ENCODE peak calls at places on chromosomes 11 and 22, in six cellular contexts. R is foreskin fibroblast; U is upper lobe of right lung; J is pancreas; A is cardiac muscle cell; H is CD8-positive, alpha-beta T cell. X is an unnamed sample.

GRCh38 chr22:36374603-36375024 is 13.2 kb downstream of the MYH9 start:
- DNase-seq in R (peak), J (no peak), H (no peak), A (peak), U (no peak), X (peak)

GRCh38 chr11:1908579-1908978 is 10.9 kb upstream of the TNNT3 start:
- DNase-seq in A (peak), U (no peak), R (no peak), H (no peak), J (no peak), X (no peak)

GRCh38 chr22:50444663-50445062 is 30.2 kb downstream of the SBF1 start:
- DNase-seq in U (no peak), J (no peak), H (no peak), R (peak), A (peak), X (no peak)

GRCh38 chr22:40855104-40855959 is 1.1 kb downstream of the ST13 start:
- DNase-seq in A (peak), R (no peak), H (no peak), J (no peak), U (no peak), X (no peak)

GRCh38 chr11:6647282-6647679 is 8.3 kb downstream of the DCHS1 start:
- DNase-seq in R (peak), U (no peak), H (no peak), J (no peak), A (peak), X (no peak)

GRCh38 chr22:31488988-31489617 is 539 bp downstream of the EIF4ENIF1 start:
- DNase-seq in U (peak), H (peak), J (peak), R (peak), A (peak), X (peak)

GRCh38 chr22:36087784-36088183 is 59.2 kb upstream of the RBFOX2 start:
- DNase-seq in H (no peak), R (no peak), A (no peak), J (no peak), U (no peak), X (no peak)

GRCh38 chr11:90218606-90219005 is 4.2 kb downstream of the CHORDC1 start:
- DNase-seq in R (no peak), U (peak), J (no peak), A (no peak), H (no peak), X (no peak)

GRCh38 chr22:17726561-17727243 is 47.6 kb downstream of the BID start:
- DNase-seq in R (no peak), A (no peak), U (no peak), J (no peak), H (no peak), X (no peak)

GRCh38 chr11:66325140-66325754 is 8.4 kb upstream of the CD248 start:
- DNase-seq in U (no peak), J (no peak), H (no peak), A (no peak), R (no peak), X (no peak)

GRCh38 chr11:101127699-101128570 is 1.7 kb downstream of the PGR start:
- DNase-seq in J (peak), R (no peak), A (no peak), U (peak), H (no peak), X (peak)

GRCh38 chr11:123062892-123063395 is 1.0 kb upstream of the HSPA8 start:
- DNase-seq in J (no peak), A (peak), R (no peak), U (no peak), H (no peak), X (no peak)

GRCh38 chr22:46436595-46437163 is 100.7 kb downstream of the CELSR1 start:
- DNase-seq in U (no peak), R (peak), H (no peak), A (peak), J (no peak), X (no peak)

GRCh38 chr11:128802358-128802981 is 64.6 kb downstream of the KCNJ1 start:
- DNase-seq in R (no peak), U (no peak), A (peak), H (no peak), J (no peak), X (no peak)

GRCh38 chr22:48090332-48090672 is 1327.9 kb downstream of the TBC1D22A start:
- DNase-seq in R (no peak), H (no peak), A (no peak), U (no peak), J (no peak), X (peak)
- H3K4me3 ChIP-seq in R (no peak), H (no peak), A (no peak), U (no peak), J (no peak), X (no peak)

GRCh38 chr11:67732045-67732787 is 57.8 kb upstream of the ALDH3B2 start:
- DNase-seq in R (no peak), J (no peak), U (no peak), H (peak), A (no peak), X (no peak)
- H3K4me3 ChIP-seq in R (no peak), J (no peak), U (no peak), H (peak), A (peak), X (no peak)

GRCh38 chr11:69491071-69492031 is 9.9 kb downstream of the LINC01488 start:
- DNase-seq in J (peak), H (no peak), U (no peak), R (no peak), A (no peak), X (no peak)
- H3K4me3 ChIP-seq in J (no peak), H (no peak), U (no peak), R (no peak), A (no peak), X (no peak)

GRCh38 chr22:29270475-29271271 is 2.6 kb downstream of the EWSR1 start:
- DNase-seq in H (no peak), R (no peak), U (no peak), A (peak), J (no peak), X (no peak)
- H3K4me3 ChIP-seq in H (peak), R (peak), U (peak), A (peak), J (peak), X (peak)

GRCh38 chr11:9386901-9387300 is 2.4 kb downstream of the IPO7 start:
- DNase-seq in U (no peak), H (no peak), R (no peak), A (no peak), J (no peak), X (no peak)

GRCh38 chr11:9386086-9386485 is 1.6 kb downstream of the IPO7 start:
- DNase-seq in A (no peak), H (no peak), R (no peak), J (no peak), U (no peak), X (no peak)

GRCh38 chr11:9380773-9381172 is 3.7 kb upstream of the IPO7 start:
- DNase-seq in A (no peak), H (no peak), J (no peak), R (no peak), U (no peak), X (no peak)

GRCh38 chr11:9384535-9385287 is at the start of gene IPO7:
- DNase-seq in J (peak), H (peak), U (peak), A (peak), R (peak), X (peak)

DNA sequence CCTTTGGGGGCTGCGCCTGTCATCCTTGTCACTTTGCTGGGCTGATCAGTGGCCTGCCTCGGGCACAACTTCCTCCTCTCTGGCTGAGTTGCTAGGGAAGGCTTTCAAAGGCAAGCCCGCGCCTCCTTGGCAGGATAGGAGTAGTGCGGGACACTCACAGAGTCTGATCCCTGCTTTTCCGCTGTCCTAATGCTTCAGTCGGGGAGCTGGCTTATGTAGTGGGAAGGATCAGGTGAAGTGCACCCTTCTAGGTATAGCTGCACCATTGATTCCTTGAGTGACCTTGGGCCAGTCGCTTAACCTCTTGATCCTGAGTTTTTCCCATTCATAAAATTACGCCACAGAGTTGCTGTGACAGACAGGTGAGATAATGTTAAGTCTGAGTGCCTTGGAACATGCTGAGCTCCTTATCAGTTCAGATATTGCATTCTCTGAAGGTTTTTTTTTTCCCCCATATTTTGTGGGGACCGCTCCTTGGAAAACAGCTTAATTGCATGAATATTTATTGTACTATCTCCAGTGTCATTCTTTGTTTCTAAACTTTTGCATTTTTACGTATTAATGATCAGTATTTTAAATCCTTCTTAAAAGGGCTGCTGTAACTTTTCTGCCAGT is 943 bp downstream of the IPO7 start:
- DNase-seq in U (no peak), A (no peak), H (no peak), J (no peak), R (no peak), X (peak)
- H3K4me3 ChIP-seq in U (peak), A (peak), H (peak), J (peak), R (peak), X (peak)

GRCh38 chr11:23314162-23314561 is 453.9 kb upstream of the CCDC179 start:
- DNase-seq in H (no peak), J (no peak), U (no peak), A (no peak), R (no peak), X (no peak)

GRCh38 chr11:23318670-23319069 is 458.4 kb upstream of the CCDC179 start:
- DNase-seq in A (no peak), H (no peak), J (no peak), R (no peak), U (no peak), X (no peak)

GRCh38 chr11:23310276-23310675 is 450.0 kb upstream of the CCDC179 start:
- DNase-seq in H (no peak), A (peak), J (no peak), R (peak), U (no peak), X (no peak)

GRCh38 chr11:23311986-23312940 is 452.0 kb upstream of the CCDC179 start:
- DNase-seq in R (peak), H (no peak), U (no peak), J (no peak), A (peak), X (no peak)

GRCh38 chr11:23313001-23313400 is 452.7 kb upstream of the CCDC179 start:
- DNase-seq in H (no peak), A (no peak), J (no peak), U (no peak), R (no peak), X (no peak)
- H3K4me3 ChIP-seq in H (no peak), A (no peak), J (no peak), U (no peak), R (no peak), X (no peak)

GRCh38 chr11:788953-789940 is 643 bp downstream of the CEND1 start:
- DNase-seq in R (no peak), U (no peak), J (no peak), A (no peak), H (no peak), X (no peak)
- H3K4me3 ChIP-seq in R (peak), U (no peak), J (no peak), A (no peak), H (no peak), X (no peak)

GRCh38 chr11:45038923-45039322 is 88.2 kb upstream of the TP53I11 start:
- DNase-seq in A (no peak), R (no peak), H (no peak), J (no peak), U (no peak), X (no peak)

GRCh38 chr11:45036010-45036409 is 85.3 kb upstream of the TP53I11 start:
- DNase-seq in R (no peak), U (no peak), H (no peak), J (no peak), A (no peak), X (no peak)

GRCh38 chr11:45035440-45035839 is 84.8 kb upstream of the TP53I11 start:
- DNase-seq in H (no peak), U (no peak), J (no peak), A (no peak), R (no peak), X (no peak)

GRCh38 chr11:45037425-45038005 is 86.8 kb upstream of the TP53I11 start:
- DNase-seq in U (no peak), J (no peak), A (no peak), R (no peak), H (no peak), X (no peak)

GRCh38 chr11:45036733-45037132 is 86.0 kb upstream of the TP53I11 start:
- DNase-seq in A (no peak), R (no peak), J (no peak), U (no peak), H (no peak), X (no peak)
- H3K4me3 ChIP-seq in A (no peak), R (no peak), J (no peak), U (no peak), H (no peak), X (no peak)